ENCODE peak calls at places on chromosomes 3 and 15, in six cellular contexts. F, E, G, P, I and J are unnamed samples.

GRCh38 chr3:166199491-166199890 is 362.3 kb upstream of the BCHE start:
- DNase-seq in F (no peak), E (no peak), G (no peak), P (no peak), I (no peak), J (no peak)

GRCh38 chr3:141241248-141242034 is 9.8 kb downstream of the PXYLP1 start:
- DNase-seq in F (peak), E (no peak), G (peak), P (no peak), I (no peak), J (peak)

GRCh38 chr15:95549168-95549738 is 781.2 kb upstream of the NR2F2 start:
- DNase-seq in F (no peak), E (no peak), G (no peak), P (no peak), I (no peak), J (no peak)

GRCh38 chr3:151382671-151383070 is 1.9 kb downstream of the P2RY12 start:
- DNase-seq in F (no peak), E (no peak), G (no peak), P (no peak), I (no peak), J (no peak)

GRCh38 chr3:188007897-188008296 is 146.1 kb upstream of the LPP start:
- DNase-seq in F (no peak), E (no peak), G (no peak), P (no peak), I (no peak), J (no peak)

GRCh38 chr3:179036226-179036625 is 35.4 kb downstream of the ZMAT3 start:
- DNase-seq in F (peak), E (no peak), G (no peak), P (no peak), I (no peak), J (no peak)

GRCh38 chr3:154224366-154224765 is 99.9 kb downstream of the DHX36 start:
- DNase-seq in F (no peak), E (no peak), G (no peak), P (no peak), I (no peak), J (no peak)

GRCh38 chr3:127735767-127736693 is 63.3 kb downstream of the ABTB1 start:
- DNase-seq in F (peak), E (no peak), G (peak), P (peak), I (peak), J (peak)

GRCh38 chr3:167691366-167691765 is 37.6 kb upstream of the WDR49 start:
- DNase-seq in F (no peak), E (no peak), G (no peak), P (no peak), I (no peak), J (no peak)

GRCh38 chr3:23183731-23184130 is 19.4 kb upstream of the UBE2E2 start:
- DNase-seq in F (peak), E (peak), G (peak), P (peak), I (peak), J (no peak)

GRCh38 chr3:167876603-167877325 is 141.2 kb downstream of the SERPINI1 start:
- DNase-seq in F (peak), E (no peak), G (no peak), P (no peak), I (peak), J (no peak)

GRCh38 chr3:176950743-176951142 is 246.5 kb downstream of the TBL1XR1 start:
- DNase-seq in F (peak), E (no peak), G (no peak), P (no peak), I (no peak), J (no peak)

GRCh38 chr3:39810647-39811161 is 1.3 kb downstream of the MYRIP start:
- DNase-seq in F (no peak), E (peak), G (no peak), P (no peak), I (no peak), J (no peak)

GRCh38 chr3:187186801-187187421 is 10.4 kb upstream of the RTP1 start:
- DNase-seq in F (peak), E (no peak), G (peak), P (peak), I (peak), J (peak)

GRCh38 chr15:65355173-65355982 is 22.4 kb downstream of the IGDCC3 start:
- DNase-seq in F (peak), E (peak), G (no peak), P (peak), I (peak), J (no peak)
- H3K4me3 ChIP-seq in F (peak), E (peak), G (peak), P (no peak), I (peak), J (peak)

DNA sequence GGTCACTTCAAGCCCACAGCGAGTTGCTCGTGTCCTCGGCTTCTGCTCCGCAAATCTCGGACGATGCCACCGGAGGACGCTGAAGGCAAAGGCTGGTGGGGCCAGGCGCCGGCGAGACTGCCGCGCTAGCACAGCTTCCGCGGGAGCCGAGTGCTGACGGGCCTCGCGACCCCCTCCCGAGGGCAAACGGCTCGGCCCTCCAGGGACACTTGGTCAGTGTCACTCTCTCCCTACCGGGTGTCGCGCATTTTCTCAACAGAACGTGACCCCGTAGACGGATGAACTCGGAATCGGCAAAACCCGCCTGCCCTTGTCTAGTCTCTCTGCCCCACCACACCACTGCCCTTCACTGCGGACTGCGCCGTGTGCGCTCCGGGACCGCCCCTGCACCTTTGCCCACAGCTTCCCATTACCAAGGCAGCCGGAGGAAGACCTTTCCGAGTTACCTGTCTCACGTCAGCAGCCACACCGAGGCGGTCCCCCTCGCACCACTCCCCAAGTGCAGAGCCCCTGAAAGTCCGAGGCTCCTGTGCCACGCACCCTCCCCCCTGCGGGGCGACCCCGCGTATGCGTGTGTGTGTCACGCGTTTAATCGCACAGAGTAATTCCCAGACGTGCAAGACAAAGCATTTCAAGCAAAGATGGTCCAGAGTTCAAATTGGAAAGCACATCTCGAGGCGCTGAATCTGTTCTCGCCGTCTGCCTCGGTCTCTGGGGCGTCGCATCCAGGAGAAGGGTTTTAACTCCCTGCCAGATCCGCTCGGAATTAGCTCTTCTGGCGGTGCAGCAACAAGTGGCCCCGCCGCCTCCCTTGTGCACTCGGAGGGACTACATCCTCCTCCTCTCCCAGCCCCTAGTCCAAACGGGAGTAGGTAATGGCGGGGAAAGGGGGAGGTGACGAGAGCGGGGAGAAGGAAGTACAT is 245.0 kb upstream of the TOPAZ1 start:
- DNase-seq in F (peak), E (no peak), G (no peak), P (peak), I (peak), J (no peak)
- H3K4me3 ChIP-seq in F (peak), E (peak), G (peak), P (peak), I (peak), J (peak)

DNA sequence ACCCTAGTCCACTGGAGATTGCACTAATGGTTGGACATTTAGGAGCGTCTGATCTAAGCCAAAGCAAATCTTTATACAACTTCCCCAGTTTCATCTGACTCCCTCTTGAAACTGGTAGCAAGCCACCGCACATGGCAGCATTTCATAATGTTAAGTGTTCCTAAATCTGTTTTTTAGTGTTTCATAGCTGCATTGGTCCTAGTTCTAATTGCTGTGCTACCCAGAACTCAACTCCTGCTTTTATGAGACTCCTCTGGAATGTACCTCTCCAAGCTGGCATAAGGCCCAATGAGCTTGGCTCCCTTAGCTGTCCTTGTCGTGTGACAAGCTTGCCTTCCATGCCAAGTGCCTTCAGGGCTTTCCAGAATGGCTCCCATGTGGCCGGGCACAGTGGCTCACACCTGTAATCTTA is 65.3 kb upstream of the FLNB start:
- DNase-seq in F (peak), E (peak), G (peak), P (no peak), I (no peak), J (peak)
- H3K4me3 ChIP-seq in F (no peak), E (no peak), G (no peak), P (no peak), I (no peak), J (no peak)

GRCh38 chr3:12545473-12545791 is at the start of gene MKRN2OS:
- DNase-seq in F (no peak), E (no peak), G (no peak), P (peak), I (peak), J (no peak)
- H3K4me3 ChIP-seq in F (no peak), E (no peak), G (no peak), P (no peak), I (no peak), J (no peak)